ENCODE peak calls at places on chromosomes 6 and 20, in seven cellular contexts. M is PC-9, O is PC-3, B is SK-N-SH, H is GM23248, V is hepatocyte, U is HCT116. J is an unnamed sample.
A peak's percentile ranks its signal among the peaks of the same experiment; 100 is the strongest.

GRCh38 chr6:164151161-164151728 is 736.7 kb downstream of the QKI start:
- DNase-seq in H (no peak), U (no peak), M (no peak), V (no peak), O (no peak), B (no peak), J (no peak)

GRCh38 chr6:139334791-139335446 is 39.5 kb downstream of the CITED2 start:
- DNase-seq in B (no peak), O (peak; percentile 53), V (no peak), M (no peak), H (peak; percentile 99), U (no peak), J (no peak)

GRCh38 chr6:21601932-21602390 is 8.4 kb downstream of the SOX4 start:
- DNase-seq in V (no peak), H (no peak), U (no peak), O (no peak), B (no peak), M (no peak), J (no peak)

GRCh38 chr6:113464959-113465358 is 392.2 kb upstream of the MARCKS start:
- DNase-seq in U (peak; percentile 42), O (peak; percentile 77), V (peak; percentile 28), H (peak; percentile 80), M (no peak), B (no peak), J (no peak)

GRCh38 chr6:121823437-121823851 is 388.0 kb downstream of the GJA1 start:
- DNase-seq in V (no peak), M (peak; percentile 1), B (no peak), O (no peak), H (peak; percentile 51), U (no peak), J (no peak)

GRCh38 chr6:7438011-7438410 is 48.4 kb downstream of the RIOK1 start:
- DNase-seq in B (no peak), M (no peak), V (no peak), H (peak; percentile 32), U (no peak), O (no peak), J (no peak)

GRCh38 chr6:8539446-8539845 is 104.1 kb upstream of the SLC35B3 start:
- DNase-seq in M (no peak), B (peak; percentile 37), O (peak; percentile 33), V (no peak), H (peak; percentile 45), U (peak; percentile 7), J (peak; percentile 10)

GRCh38 chr20:4469910-4470309 is 251.8 kb upstream of the PRND start:
- DNase-seq in H (peak; percentile 45), M (no peak), O (no peak), V (no peak), B (no peak), U (no peak), J (no peak)

GRCh38 chr20:35610833-35611427 is 4.7 kb upstream of the SPAG4 start:
- DNase-seq in H (no peak), B (no peak), U (no peak), M (no peak), O (no peak), V (no peak), J (peak; percentile 55)

GRCh38 chr6:101011165-101011564 is 130.0 kb upstream of the ASCC3 start:
- DNase-seq in M (peak; percentile 30), H (no peak), V (no peak), O (peak; percentile 74), B (no peak), U (no peak), J (peak; percentile 90)

DNA sequence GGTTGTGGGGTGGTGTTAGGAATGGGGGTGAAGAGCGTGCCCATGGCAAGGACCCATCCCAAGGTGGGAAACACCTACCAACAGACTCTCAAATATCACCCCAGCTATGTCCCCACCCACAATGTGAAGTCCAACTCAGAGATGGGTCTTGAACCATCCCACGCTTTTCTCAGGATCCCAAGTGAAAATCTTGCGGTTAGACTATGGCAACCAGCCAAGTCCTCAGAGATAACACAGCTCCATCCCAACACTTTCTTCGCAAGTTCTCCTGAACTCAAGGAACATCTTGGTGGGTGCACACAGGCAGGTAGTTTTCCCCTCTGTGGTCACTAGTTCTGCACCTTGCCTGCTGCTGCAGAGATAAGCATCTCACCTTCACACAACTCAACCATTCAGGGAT is 116.0 kb downstream of the CDC5L start:
- DNase-seq in H (no peak), O (no peak), V (no peak), U (no peak), B (no peak), M (no peak), J (no peak)
- H3K9me2 ChIP-seq in H (no peaks in the 10 kb centered on the region), O (peaks cover 4% of the 10 kb centered on the region), V (no peaks in the 10 kb centered on the region), U (no peaks in the 10 kb centered on the region), B (no peaks in the 10 kb centered on the region), M (no peaks in the 10 kb centered on the region), J (no peaks in the 10 kb centered on the region)

GRCh38 chr6:43579171-43579570 is 3.2 kb downstream of the POLH start:
- DNase-seq in M (no peak), U (no peak), V (no peak), O (no peak), H (peak; percentile 34), B (no peak), J (no peak)

GRCh38 chr6:43572015-43572414 is 3.8 kb downstream of the XPO5 start:
- DNase-seq in O (no peak), H (no peak), B (no peak), M (no peak), V (no peak), U (no peak), J (no peak)

GRCh38 chr6:43575105-43575771 is 600 bp downstream of the XPO5 start:
- DNase-seq in O (peak; percentile 17), M (no peak), V (peak; percentile 55), H (peak; percentile 70), B (peak; percentile 68), U (no peak), J (peak; percentile 20)

GRCh38 chr6:43578748-43579147 is 2.8 kb downstream of the POLH start:
- DNase-seq in V (no peak), U (no peak), M (no peak), O (no peak), B (no peak), H (peak; percentile 63), J (no peak)

DNA sequence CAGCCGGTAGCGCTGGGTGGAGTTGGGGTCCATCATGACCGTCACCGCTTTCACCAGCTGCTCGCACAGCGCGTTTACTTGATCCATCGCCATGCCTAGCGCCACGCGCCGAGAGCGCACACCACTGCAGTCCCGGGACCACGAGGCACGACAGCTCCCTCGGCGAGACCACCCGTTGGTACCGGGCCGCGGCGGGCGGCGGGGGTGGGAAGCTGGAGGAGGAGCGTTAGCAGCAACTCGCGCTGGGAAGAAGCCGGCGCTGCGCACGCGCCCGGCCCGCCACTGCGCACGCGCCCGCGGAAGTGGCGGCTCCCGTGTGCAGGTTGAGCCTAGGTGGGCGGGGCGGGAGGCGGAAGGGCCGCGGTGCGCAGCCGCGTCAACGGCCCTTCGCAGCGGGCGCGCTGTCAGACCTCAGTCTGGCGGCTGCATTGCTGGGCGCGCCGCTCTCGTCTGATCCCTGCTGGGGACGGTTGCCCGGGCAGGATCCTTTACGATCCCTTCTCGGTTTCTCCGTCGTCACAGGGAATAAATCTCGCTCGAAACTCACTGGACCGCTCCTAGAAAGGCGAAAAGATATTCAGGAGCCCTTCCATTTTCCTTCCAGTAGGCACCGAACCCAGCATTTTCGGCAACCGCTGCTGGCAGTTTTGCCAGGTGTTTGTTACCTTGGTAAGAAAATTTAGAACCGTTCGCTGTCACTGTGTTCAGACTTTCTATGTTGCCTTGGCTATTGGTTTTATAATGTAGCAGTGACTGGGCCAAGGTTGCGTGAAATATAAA is at the start of the genes POLH and XPO5:
- DNase-seq in M (peak; percentile 91), B (peak; percentile 99), H (peak; percentile 98), O (peak; percentile 96), V (peak; percentile 97), U (peak; percentile 81), J (peak; percentile 94)
- H3K79me2 ChIP-seq in M (peaks cover 66% of the 10 kb centered on the region), B (peaks cover 71% of the 10 kb centered on the region), H (peaks cover 82% of the 10 kb centered on the region), O (peaks cover 76% of the 10 kb centered on the region), V (peaks cover 66% of the 10 kb centered on the region), U (peaks cover 80% of the 10 kb centered on the region), J (peaks cover 69% of the 10 kb centered on the region)

GRCh38 chr6:31836676-31837611 is 9.4 kb downstream of the HSPA1B start:
- DNase-seq in H (peak; percentile 74), V (peak; percentile 49), M (no peak), O (peak; percentile 38), B (no peak), U (no peak), J (peak; percentile 48)
- H4K20me1 ChIP-seq in H (peaks cover 16% of the 10 kb centered on the region), V (peaks cover 29% of the 10 kb centered on the region), M (peaks cover 41% of the 10 kb centered on the region), O (peaks cover 42% of the 10 kb centered on the region), B (peaks cover 52% of the 10 kb centered on the region), U (peaks cover 31% of the 10 kb centered on the region), J (peaks cover 39% of the 10 kb centered on the region)

DNA sequence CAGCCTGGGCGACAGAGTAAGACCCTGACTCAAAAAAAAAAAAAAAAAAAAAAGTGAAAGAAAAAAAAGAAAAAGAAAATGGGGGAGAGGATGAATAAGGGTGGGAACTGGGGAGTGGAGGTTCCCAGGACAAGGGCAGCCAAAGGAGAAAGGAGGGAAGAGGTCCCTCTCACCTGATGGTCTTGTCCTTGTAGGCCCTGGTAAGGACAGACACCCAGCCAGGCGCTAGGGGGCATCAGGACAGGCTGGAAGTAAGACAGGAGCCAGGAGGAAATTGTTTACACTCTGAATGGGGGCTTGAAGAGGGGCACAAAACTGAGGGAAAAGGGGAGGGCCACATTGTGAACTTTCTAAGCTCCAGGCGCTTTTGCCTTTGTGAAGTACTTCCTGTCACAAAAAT is 2.3 kb upstream of the ALDH5A1 start:
- DNase-seq in H (peak; percentile 18), B (no peak), U (no peak), V (peak; percentile 17), M (no peak), O (no peak), J (peak; percentile 70)
- H3K9me2 ChIP-seq in H (no peaks in the 10 kb centered on the region), B (no peaks in the 10 kb centered on the region), U (no peaks in the 10 kb centered on the region), V (no peaks in the 10 kb centered on the region), M (no peaks in the 10 kb centered on the region), O (no peaks in the 10 kb centered on the region), J (no peaks in the 10 kb centered on the region)

DNA sequence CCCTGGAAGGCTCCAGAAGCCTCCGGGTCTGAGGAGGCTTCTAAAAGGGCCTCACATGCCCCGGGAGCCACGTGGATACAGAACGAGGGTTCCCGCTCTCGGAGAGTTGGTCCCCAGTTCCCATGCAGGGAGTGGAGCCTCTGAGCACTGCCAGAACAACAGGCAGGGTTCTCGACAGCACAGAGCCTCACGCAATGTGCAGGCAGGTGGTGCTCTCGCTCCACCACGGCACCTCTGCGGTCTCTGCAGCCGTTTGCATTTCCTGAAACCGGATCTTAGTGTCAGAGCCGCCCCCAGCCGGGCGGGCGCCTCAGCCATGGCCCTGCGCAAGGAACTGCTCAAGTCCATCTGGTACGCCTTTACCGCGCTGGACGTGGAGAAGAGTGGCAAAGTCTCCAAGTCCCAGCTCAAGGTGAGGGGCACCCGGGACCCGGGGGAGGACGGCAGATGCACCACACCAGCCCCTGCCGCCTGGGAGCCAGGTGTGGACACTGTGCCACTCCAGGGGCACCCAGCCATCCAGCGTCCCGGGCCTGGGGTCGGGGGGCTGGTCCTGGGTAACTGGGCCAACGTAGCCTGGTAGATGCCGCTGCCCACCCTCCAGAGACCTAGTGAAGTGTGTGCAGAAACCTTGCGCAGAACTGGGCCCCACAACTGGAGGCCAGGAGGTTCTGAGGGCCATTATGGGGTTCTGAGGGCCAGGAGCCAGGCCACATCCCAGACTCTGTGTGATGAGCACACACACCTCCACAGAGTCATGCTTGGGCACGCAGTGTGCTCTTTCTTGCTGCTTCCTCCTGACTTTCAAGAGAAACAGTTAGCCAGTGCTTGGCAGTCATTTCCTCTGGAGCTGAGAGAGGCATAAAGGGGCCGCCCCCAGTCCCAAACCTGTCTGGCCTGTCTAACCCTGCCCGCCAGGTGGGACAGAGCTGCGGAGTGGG is at the start of gene DEF6:
- DNase-seq in B (peak; percentile 49), U (peak; percentile 81), H (peak; percentile 86), O (peak; percentile 95), M (peak; percentile 87), V (peak; percentile 91), J (peak; percentile 93)
- H3K79me2 ChIP-seq in B (no peaks in the 10 kb centered on the region), U (peaks cover 17% of the 10 kb centered on the region), H (no peaks in the 10 kb centered on the region), O (peaks cover 19% of the 10 kb centered on the region), M (no peaks in the 10 kb centered on the region), V (no peaks in the 10 kb centered on the region), J (peaks cover 35% of the 10 kb centered on the region)

J was measured in OCI-LY7.